ENCODE peak calls at places on chromosomes 4 and X, in five cellular contexts. One of them, this sample, is unnamed.

GRCh38 chr4:186891859-186892486 is 168.3 kb upstream of the FAT1 start:
- DNase-seq in K562: no peak
- DNase-seq in GM23338: no peak
- DNase-seq in GM12878: no peak
- DNase-seq in HepG2: no peak
- DNase-seq in this sample: no peak

GRCh38 chr4:151488968-151489367 is 80.0 kb downstream of the FHIP1A start:
- DNase-seq in GM12878: no peak
- DNase-seq in K562: no peak
- DNase-seq in HepG2: no peak
- DNase-seq in GM23338: no peak
- DNase-seq in this sample: no peak

GRCh38 chr4:89364559-89364958 is 57.0 kb upstream of the GPRIN3 start:
- DNase-seq in HepG2: no peak
- DNase-seq in GM12878: no peak
- DNase-seq in GM23338: no peak
- DNase-seq in K562: no peak
- DNase-seq in this sample: no peak

GRCh38 chr4:181008164-181008563 is 1235.0 kb upstream of the TENM3 start:
- DNase-seq in GM23338: no peak
- DNase-seq in GM12878: no peak
- DNase-seq in K562: no peak
- DNase-seq in HepG2: peak
- DNase-seq in this sample: peak

GRCh38 chr4:140943486-140943885 is 187.3 kb upstream of the TBC1D9 start:
- DNase-seq in GM23338: no peak
- DNase-seq in K562: no peak
- DNase-seq in HepG2: no peak
- DNase-seq in GM12878: no peak
- DNase-seq in this sample: no peak

GRCh38 chr4:5067908-5068307 is 16.6 kb downstream of the STK32B start:
- DNase-seq in HepG2: no peak
- DNase-seq in GM12878: no peak
- DNase-seq in GM23338: no peak
- DNase-seq in K562: no peak
- DNase-seq in this sample: no peak

GRCh38 chr4:110550260-110550659 is 72.6 kb downstream of the PITX2 start:
- DNase-seq in GM12878: no peak
- DNase-seq in HepG2: no peak
- DNase-seq in K562: no peak
- DNase-seq in GM23338: no peak
- DNase-seq in this sample: no peak

GRCh38 chrX:100512471-100512870 is 72.3 kb upstream of the TNMD start:
- DNase-seq in GM23338: peak
- DNase-seq in GM12878: no peak
- DNase-seq in K562: peak
- DNase-seq in HepG2: no peak
- DNase-seq in this sample: peak

GRCh38 chr4:8340721-8341680 is 71.4 kb downstream of the HTRA3 start:
- DNase-seq in HepG2: no peak
- DNase-seq in GM12878: no peak
- DNase-seq in GM23338: no peak
- DNase-seq in K562: no peak
- DNase-seq in this sample: no peak

GRCh38 chr4:57270350-57270749 is 160.2 kb upstream of the IGFBP7 start:
- DNase-seq in GM12878: no peak
- DNase-seq in K562: no peak
- DNase-seq in GM23338: no peak
- DNase-seq in HepG2: no peak
- DNase-seq in this sample: no peak

GRCh38 chr4:3205995-3206394 is 43.0 kb upstream of the MSANTD1 start:
- DNase-seq in HepG2: peak
- DNase-seq in GM12878: no peak
- DNase-seq in K562: no peak
- DNase-seq in GM23338: no peak
- DNase-seq in this sample: no peak

GRCh38 chrX:154010330-154011087 is 9.2 kb downstream of the IRAK1 start:
- DNase-seq in GM23338: no peak
- DNase-seq in K562: no peak
- DNase-seq in HepG2: peak
- DNase-seq in GM12878: no peak
- DNase-seq in this sample: peak

GRCh38 chr4:48078862-48079655 is 55.0 kb downstream of the TXK start:
- DNase-seq in K562: no peak
- DNase-seq in HepG2: no peak
- DNase-seq in GM23338: no peak
- DNase-seq in GM12878: no peak
- DNase-seq in this sample: no peak

GRCh38 chr4:144667500-144667899 is 21.5 kb downstream of the HHIP start:
- DNase-seq in GM23338: no peak
- DNase-seq in K562: no peak
- DNase-seq in GM12878: no peak
- DNase-seq in HepG2: no peak
- DNase-seq in this sample: no peak

GRCh38 chr4:167622481-167623240 is 388.4 kb upstream of the SPOCK3 start:
- DNase-seq in GM23338: peak
- DNase-seq in GM12878: no peak
- DNase-seq in HepG2: peak
- DNase-seq in K562: peak
- DNase-seq in this sample: peak

GRCh38 chrX:119266364-119266995 is 30.4 kb downstream of the PGRMC1 start:
- DNase-seq in GM12878: no peak
- DNase-seq in GM23338: peak
- DNase-seq in K562: peak
- DNase-seq in HepG2: peak
- DNase-seq in this sample: peak

GRCh38 chr4:6724461-6725111 is 8.6 kb downstream of the BLOC1S4 start:
- DNase-seq in K562: no peak
- DNase-seq in GM12878: no peak
- DNase-seq in HepG2: no peak
- DNase-seq in GM23338: no peak
- DNase-seq in this sample: no peak

GRCh38 chr4:181213562-181213961 is 1029.6 kb upstream of the TENM3 start:
- DNase-seq in GM23338: no peak
- DNase-seq in HepG2: no peak
- DNase-seq in K562: no peak
- DNase-seq in GM12878: no peak
- DNase-seq in this sample: no peak

GRCh38 chrX:56233682-56234081 is 1.5 kb downstream of the KLF8 start:
- DNase-seq in K562: no peak
- DNase-seq in GM23338: peak
- DNase-seq in GM12878: peak
- DNase-seq in HepG2: no peak
- DNase-seq in this sample: no peak

GRCh38 chrX:130280901-130281300 is 12.2 kb upstream of the ZNF280C start:
- DNase-seq in GM23338: peak
- DNase-seq in K562: no peak
- DNase-seq in HepG2: no peak
- DNase-seq in GM12878: no peak
- DNase-seq in this sample: no peak

GRCh38 chr4:81337211-81337610 is 122.2 kb upstream of the PRKG2 start:
- DNase-seq in GM12878: no peak
- DNase-seq in K562: no peak
- DNase-seq in HepG2: no peak
- DNase-seq in GM23338: no peak
- DNase-seq in this sample: no peak

GRCh38 chr4:37803348-37803973 is 23.0 kb upstream of the PGM2 start:
- DNase-seq in K562: peak
- DNase-seq in GM12878: no peak
- DNase-seq in GM23338: peak
- DNase-seq in HepG2: peak
- DNase-seq in this sample: no peak

GRCh38 chr4:77921701-77922100 is 59.1 kb downstream of the MRPL1 start:
- DNase-seq in HepG2: peak
- DNase-seq in GM12878: no peak
- DNase-seq in K562: no peak
- DNase-seq in GM23338: no peak
- DNase-seq in this sample: peak

GRCh38 chr4:70945452-70946055 is 43.4 kb downstream of the MOB1B start:
- DNase-seq in GM23338: no peak
- DNase-seq in K562: no peak
- DNase-seq in GM12878: no peak
- DNase-seq in HepG2: no peak
- DNase-seq in this sample: no peak

GRCh38 chr4:121726642-121727268 is 30.0 kb upstream of the ANXA5 start:
- DNase-seq in HepG2: peak
- DNase-seq in GM12878: peak
- DNase-seq in GM23338: peak
- DNase-seq in K562: peak
- DNase-seq in this sample: peak

GRCh38 chrX:96576358-96576757 is 108.3 kb upstream of the DIAPH2 start:
- DNase-seq in GM23338: no peak
- DNase-seq in HepG2: no peak
- DNase-seq in GM12878: no peak
- DNase-seq in K562: no peak
- DNase-seq in this sample: no peak

GRCh38 chr4:53592686-53593641 is 1.7 kb upstream of the LNX1 start:
- DNase-seq in K562: peak
- DNase-seq in GM23338: peak
- DNase-seq in GM12878: no peak
- DNase-seq in HepG2: no peak
- DNase-seq in this sample: peak

GRCh38 chrX:17738002-17738713 is 865 bp downstream of the SCML1 start:
- DNase-seq in HepG2: peak
- DNase-seq in GM23338: peak
- DNase-seq in K562: no peak
- DNase-seq in GM12878: no peak
- DNase-seq in this sample: peak

GRCh38 chr4:73607375-73608026 is 12.7 kb downstream of the RASSF6 start:
- DNase-seq in K562: no peak
- DNase-seq in GM12878: no peak
- DNase-seq in HepG2: no peak
- DNase-seq in GM23338: no peak
- DNase-seq in this sample: no peak

GRCh38 chr4:8537041-8537461 is 43.1 kb upstream of the GPR78 start:
- DNase-seq in GM23338: no peak
- DNase-seq in HepG2: peak
- DNase-seq in K562: no peak
- DNase-seq in GM12878: peak
- DNase-seq in this sample: peak

GRCh38 chr4:168666531-168666930 is 169.7 kb downstream of the PALLD start:
- DNase-seq in GM23338: no peak
- DNase-seq in GM12878: no peak
- DNase-seq in HepG2: no peak
- DNase-seq in K562: no peak
- DNase-seq in this sample: no peak

GRCh38 chr4:168662297-168662985 is 165.6 kb downstream of the PALLD start:
- DNase-seq in GM12878: no peak
- DNase-seq in GM23338: no peak
- DNase-seq in K562: no peak
- DNase-seq in HepG2: no peak
- DNase-seq in this sample: no peak

GRCh38 chr4:168667936-168668335 is 171.1 kb downstream of the PALLD start:
- DNase-seq in HepG2: no peak
- DNase-seq in GM12878: no peak
- DNase-seq in GM23338: no peak
- DNase-seq in K562: no peak
- DNase-seq in this sample: no peak

GRCh38 chr4:168667397-168667796 is 170.5 kb downstream of the PALLD start:
- DNase-seq in K562: no peak
- DNase-seq in GM23338: no peak
- DNase-seq in GM12878: no peak
- DNase-seq in HepG2: no peak
- DNase-seq in this sample: no peak

GRCh38 chr4:168664242-168664897 is 167.5 kb downstream of the PALLD start:
- DNase-seq in K562: no peak
- DNase-seq in GM12878: no peak
- DNase-seq in HepG2: no peak
- DNase-seq in GM23338: no peak
- DNase-seq in this sample: no peak
- TF ChIP-seq JUNB in K562: no peak
- TF ChIP-seq JUNB in GM12878: no peak
- TF ChIP-seq JUNB in HepG2: no peak
- TF ChIP-seq JUNB in GM23338: no peak
- TF ChIP-seq JUNB in this sample: no peak

DNA sequence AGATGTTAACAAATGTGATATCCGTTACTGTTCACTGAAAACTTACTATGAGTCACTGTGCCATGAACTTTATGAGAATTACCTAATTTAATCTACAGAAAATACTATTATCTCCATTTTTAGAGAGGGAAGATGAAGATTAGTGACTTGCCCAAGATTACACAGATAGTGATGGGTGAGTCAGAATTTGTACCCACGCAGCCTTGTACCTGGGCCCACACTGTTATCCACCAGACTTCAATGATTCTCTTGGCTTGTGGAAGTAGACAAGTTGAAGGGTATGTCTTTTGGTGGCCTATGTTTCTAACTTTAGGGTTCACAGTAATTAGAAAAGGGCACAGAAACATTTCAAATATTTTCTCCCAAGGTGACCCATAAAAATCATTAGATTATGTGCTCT is 472.5 kb upstream of the NR3C2 start:
- DNase-seq in GM12878: no peak
- DNase-seq in HepG2: no peak
- DNase-seq in GM23338: no peak
- DNase-seq in K562: no peak
- DNase-seq in this sample: no peak
- TF ChIP-seq JUNB in GM12878: no peak
- TF ChIP-seq JUNB in HepG2: no peak
- TF ChIP-seq JUNB in GM23338: no peak
- TF ChIP-seq JUNB in K562: no peak
- TF ChIP-seq JUNB in this sample: no peak

GRCh38 chr4:84786478-84786877 is 180.0 kb downstream of the WDFY3 start:
- DNase-seq in GM23338: no peak
- DNase-seq in HepG2: no peak
- DNase-seq in GM12878: no peak
- DNase-seq in K562: no peak
- DNase-seq in this sample: no peak
- TF ChIP-seq JUNB in GM23338: no peak
- TF ChIP-seq JUNB in HepG2: no peak
- TF ChIP-seq JUNB in GM12878: no peak
- TF ChIP-seq JUNB in K562: no peak
- TF ChIP-seq JUNB in this sample: no peak

DNA sequence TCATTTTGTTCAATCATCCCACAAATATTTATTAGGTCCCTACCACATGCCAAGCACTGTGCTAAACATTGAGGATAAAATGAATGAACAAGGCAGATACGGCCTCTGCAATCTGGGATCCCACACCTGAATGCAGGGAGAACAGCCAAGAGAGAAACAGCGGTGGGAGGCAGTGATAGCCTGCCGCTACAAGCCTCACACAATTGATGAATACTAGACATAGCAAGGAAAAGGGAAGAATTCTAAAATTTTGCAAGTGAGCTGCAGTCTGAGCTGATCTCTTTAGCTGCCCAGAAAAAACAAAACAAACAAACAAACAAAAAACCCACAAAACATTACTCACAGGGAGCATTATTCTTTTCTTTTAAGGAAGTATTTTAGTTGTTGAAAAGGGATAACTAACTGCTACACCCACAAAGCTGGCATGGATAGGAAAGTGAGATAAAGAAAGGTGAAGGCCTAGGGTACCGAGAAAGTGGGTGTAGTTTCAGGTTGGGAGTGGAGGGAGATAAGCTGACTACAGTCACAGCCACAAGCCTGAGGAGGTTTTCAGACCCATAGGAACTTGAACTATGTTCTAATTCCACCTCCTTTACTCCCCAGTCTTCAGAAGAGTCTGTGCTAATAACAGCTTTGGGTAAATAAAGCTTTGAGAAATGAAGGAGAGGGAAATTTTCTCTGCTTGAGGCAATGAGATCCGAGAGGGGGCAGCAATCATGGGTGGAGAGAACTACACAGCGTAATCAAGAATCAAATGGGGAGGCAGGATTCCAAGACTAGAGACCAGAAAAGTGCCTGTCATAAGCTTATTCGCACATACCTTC is 85.4 kb downstream of the SH3RF1 start:
- DNase-seq in K562: no peak
- DNase-seq in HepG2: no peak
- DNase-seq in GM23338: no peak
- DNase-seq in GM12878: no peak
- DNase-seq in this sample: peak
- TF ChIP-seq JUNB in K562: no peak
- TF ChIP-seq JUNB in HepG2: no peak
- TF ChIP-seq JUNB in GM23338: no peak
- TF ChIP-seq JUNB in GM12878: no peak
- TF ChIP-seq JUNB in this sample: no peak

This sample was measured in A549.